ENCODE peak calls at places on chromosomes 6 and 20, in eight cellular contexts. B, F, T, O, W, I, G and P are unnamed samples. For H3K4me1, the result is how much of the 10 kb centered on the place peaks cover.

GRCh38 chr6:128370072-128370471 is 150.3 kb downstream of the PTPRK start:
- DNase-seq in F (peak), O (no peak), B (no peak), I (no peak), W (no peak), G (peak), T (peak), P (no peak)

GRCh38 chr20:478949-479429 is 16.7 kb upstream of the TBC1D20 start:
- DNase-seq in W (no peak), O (peak), G (peak), F (peak), T (peak), I (peak), B (peak), P (no peak)

GRCh38 chr20:58092353-58092752 is 136.1 kb downstream of the ANKRD60 start:
- DNase-seq in G (no peak), O (no peak), B (no peak), I (no peak), F (no peak), T (no peak), W (no peak), P (no peak)

GRCh38 chr6:26576929-26577719 is 19.6 kb upstream of the ABT1 start:
- DNase-seq in B (peak), F (peak), I (peak), T (peak), G (no peak), W (no peak), O (no peak), P (peak)

GRCh38 chr6:13113956-13114593 is 214.3 kb downstream of the TBC1D7 start:
- DNase-seq in F (no peak), G (no peak), T (no peak), B (no peak), W (no peak), I (no peak), O (no peak), P (peak)

GRCh38 chr6:93496548-93496947 is 77.2 kb upstream of the EPHA7 start:
- DNase-seq in F (no peak), I (no peak), W (no peak), T (no peak), G (no peak), O (no peak), B (no peak), P (no peak)

GRCh38 chr20:43914697-43915208 is at the start of gene TOX2:
- DNase-seq in B (peak), W (no peak), I (peak), T (no peak), F (peak), O (no peak), G (peak), P (no peak)

GRCh38 chr20:6654490-6655247 is 112.8 kb upstream of the BMP2 start:
- DNase-seq in G (no peak), T (no peak), W (no peak), B (no peak), I (no peak), F (peak), O (no peak), P (no peak)

GRCh38 chr6:29965873-29966601 is 23.7 kb downstream of the HLA-A start:
- DNase-seq in O (peak), I (peak), G (peak), F (peak), W (peak), T (peak), B (peak), P (peak)

GRCh38 chr6:149965191-149966020 is 1.7 kb downstream of the ULBP1 start:
- DNase-seq in G (no peak), W (no peak), B (peak), O (peak), I (peak), F (no peak), T (no peak), P (no peak)

GRCh38 chr6:14180609-14181008 is 63.0 kb downstream of the CD83 start:
- DNase-seq in F (no peak), W (no peak), T (no peak), B (no peak), G (no peak), O (no peak), I (no peak), P (no peak)

GRCh38 chr20:61680096-61680495 is 385.6 kb downstream of the TAF4 start:
- DNase-seq in I (no peak), F (no peak), W (no peak), O (no peak), T (no peak), G (no peak), B (no peak), P (no peak)

GRCh38 chr20:61682998-61683681 is 382.5 kb downstream of the TAF4 start:
- DNase-seq in W (no peak), F (peak), T (peak), I (no peak), B (no peak), O (no peak), G (no peak), P (no peak)

GRCh38 chr20:61684136-61684535 is 381.5 kb downstream of the TAF4 start:
- DNase-seq in O (no peak), T (no peak), B (no peak), G (no peak), F (no peak), W (no peak), I (no peak), P (no peak)

GRCh38 chr20:61683721-61684120 is 382.0 kb downstream of the TAF4 start:
- DNase-seq in F (no peak), I (no peak), W (no peak), B (no peak), G (no peak), O (no peak), T (no peak), P (no peak)

GRCh38 chr20:61682114-61682997 is 383.3 kb downstream of the TAF4 start:
- DNase-seq in O (no peak), F (no peak), W (no peak), I (no peak), B (no peak), G (no peak), T (no peak), P (no peak)
- H3K4me3 ChIP-seq in O (no peak), F (no peak), W (no peak), I (no peak), B (no peak), G (no peak), T (no peak), P (no peak)

DNA sequence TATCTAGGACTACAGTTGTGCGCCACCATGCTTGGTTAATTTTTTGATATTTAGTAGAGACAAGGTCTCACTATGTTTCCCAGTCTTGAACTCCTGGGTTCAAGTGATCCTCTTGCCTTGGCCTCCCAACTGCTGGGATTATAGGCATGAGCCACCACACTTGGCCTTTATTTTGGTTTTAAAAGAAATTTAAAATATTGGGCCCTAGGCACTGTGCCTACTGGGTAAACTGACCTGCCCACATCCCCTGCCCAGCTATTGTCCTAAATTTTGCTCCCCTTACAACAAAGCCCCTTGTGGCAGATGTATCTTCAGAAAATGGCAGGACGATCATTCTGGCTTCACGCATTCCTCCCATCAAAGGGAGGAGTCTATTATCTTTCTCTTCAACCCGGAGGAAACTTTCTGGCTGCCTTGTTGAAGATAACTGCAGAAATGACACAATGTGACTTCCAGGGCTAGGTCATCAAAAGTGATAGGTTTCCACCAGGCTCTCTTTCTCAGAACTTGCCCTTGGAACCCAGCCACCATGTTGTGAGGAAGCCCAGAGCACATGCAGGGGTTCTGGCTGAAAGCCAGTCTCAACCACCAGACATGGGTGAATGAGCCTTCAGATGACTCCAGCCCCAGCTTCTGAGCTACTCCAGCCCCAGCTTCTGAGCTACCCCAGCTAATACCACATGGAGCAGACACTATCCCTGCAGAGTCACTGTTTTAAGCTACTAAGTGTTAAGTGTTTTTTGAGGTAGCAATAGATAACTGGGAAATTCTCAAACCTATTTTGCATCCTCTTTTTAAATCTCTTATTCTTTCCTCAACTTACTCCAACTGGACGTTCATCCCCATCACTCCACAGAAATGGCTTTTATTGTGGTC is 4.6 kb upstream of the GUCA1B start:
- DNase-seq in O (no peak), G (no peak), B (no peak), W (no peak), T (peak), I (no peak), F (peak), P (peak)
- H3K27ac ChIP-seq in O (no peak), G (peak), B (no peak), W (no peak), T (peak), I (no peak), F (peak), P (no peak)

DNA sequence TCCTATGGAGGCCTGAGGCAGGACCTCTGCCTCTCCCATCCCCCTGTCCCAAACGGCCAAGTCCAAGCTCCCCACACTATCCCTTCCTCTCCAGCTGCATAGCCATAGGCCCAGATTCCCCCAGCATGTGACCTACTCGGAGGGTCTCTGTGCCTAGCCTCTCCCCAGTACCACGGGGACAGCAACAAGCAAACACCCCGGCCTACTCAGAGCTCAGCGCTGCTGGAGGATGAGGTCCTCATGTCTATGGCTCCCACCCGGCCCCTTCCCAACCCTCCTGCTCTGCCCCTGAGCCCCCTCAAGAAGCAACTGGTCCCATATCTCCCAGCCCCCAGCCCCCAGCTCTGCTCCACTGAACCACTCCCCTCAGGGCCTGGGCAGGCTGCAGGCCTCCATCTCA is 24.2 kb downstream of the RNASET2 start:
- DNase-seq in W (no peak), F (no peak), I (no peak), O (no peak), G (no peak), B (no peak), T (no peak), P (no peak)
- H3K4me1 ChIP-seq in W (under half), F (under half), I (under half), O (under half), G (under half), B (under half), T (under half), P (under half)

GRCh38 chr6:5302995-5303622 is 41.8 kb downstream of the FARS2 start:
- DNase-seq in I (peak), O (peak), G (peak), F (peak), B (peak), T (peak), W (no peak), P (peak)
- H3K4me3 ChIP-seq in I (peak), O (no peak), G (no peak), F (no peak), B (no peak), T (no peak), W (no peak), P (no peak)

GRCh38 chr20:17845701-17846475 is 122.7 kb downstream of the SNX5 start:
- DNase-seq in W (no peak), O (no peak), G (no peak), B (peak), F (peak), I (no peak), T (peak), P (no peak)

GRCh38 chr20:17849111-17849900 is 119.3 kb downstream of the SNX5 start:
- DNase-seq in T (no peak), W (no peak), B (no peak), F (no peak), O (no peak), G (no peak), I (no peak), P (no peak)

GRCh38 chr20:17848649-17849048 is 119.9 kb downstream of the SNX5 start:
- DNase-seq in I (no peak), G (no peak), T (no peak), W (no peak), O (peak), B (no peak), F (no peak), P (no peak)

GRCh38 chr20:17849901-17850673 is 118.5 kb downstream of the SNX5 start:
- DNase-seq in T (peak), F (peak), W (peak), I (no peak), O (no peak), B (no peak), G (peak), P (peak)

DNA sequence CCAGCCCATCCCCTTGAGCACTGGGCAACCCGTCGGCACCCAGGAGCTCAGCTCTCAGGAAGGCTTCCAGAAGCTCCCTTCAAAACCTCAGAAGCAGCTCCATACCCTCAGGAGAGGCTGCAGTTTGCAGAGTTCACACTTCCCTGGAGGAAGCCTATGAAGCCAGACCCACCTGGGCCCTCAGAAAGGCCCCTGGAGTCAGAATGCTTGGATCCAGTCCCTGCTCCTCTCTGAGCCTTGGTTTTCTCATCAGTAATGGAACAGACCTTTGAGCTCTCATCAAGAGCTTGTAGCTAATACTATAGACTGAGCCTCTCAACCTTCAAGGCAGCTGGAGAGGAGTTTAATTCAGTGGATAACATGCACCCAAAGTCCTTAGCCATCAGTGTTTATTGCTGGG is 120.3 kb downstream of the SNX5 start:
- DNase-seq in G (no peak), I (no peak), O (peak), W (no peak), T (no peak), F (no peak), B (no peak), P (no peak)
- H3K27ac ChIP-seq in G (no peak), I (no peak), O (peak), W (no peak), T (no peak), F (no peak), B (no peak), P (no peak)

GRCh38 chr6:35967059-35967769 is 46.3 kb upstream of the SRPK1 start:
- DNase-seq in B (no peak), I (no peak), T (no peak), W (no peak), O (no peak), F (no peak), G (no peak), P (no peak)

GRCh38 chr6:35973670-35974222 is 50.7 kb downstream of the SLC26A8 start:
- DNase-seq in G (no peak), B (no peak), T (no peak), I (no peak), O (no peak), W (no peak), F (no peak), P (no peak)

GRCh38 chr6:35972471-35972985 is 51.6 kb upstream of the SRPK1 start:
- DNase-seq in F (no peak), O (no peak), G (no peak), W (no peak), B (no peak), I (no peak), T (no peak), P (no peak)

GRCh38 chr6:35969676-35970075 is 48.8 kb upstream of the SRPK1 start:
- DNase-seq in W (no peak), G (no peak), F (peak), B (no peak), T (peak), I (no peak), O (no peak), P (no peak)

DNA sequence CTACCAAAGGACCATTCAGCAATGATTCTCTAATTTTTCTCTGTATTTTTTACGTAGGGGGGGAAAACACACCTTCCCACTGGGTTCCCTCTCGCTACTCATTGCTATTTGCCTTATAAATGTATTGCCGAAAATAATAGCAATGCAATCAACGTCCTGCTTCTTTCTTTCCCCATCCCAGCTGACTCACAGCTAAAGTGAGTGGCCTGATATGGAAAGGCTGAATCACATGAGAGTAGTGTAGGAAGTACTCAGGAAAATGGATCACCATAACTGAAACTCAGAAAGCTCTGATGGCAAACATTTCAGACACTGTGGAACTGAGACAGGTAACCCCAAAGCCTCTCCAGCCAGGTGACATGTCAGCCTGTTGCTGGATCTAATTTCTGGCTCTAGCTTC is 49.3 kb upstream of the SRPK1 start:
- DNase-seq in O (no peak), G (no peak), W (no peak), T (peak), I (no peak), F (peak), B (no peak), P (no peak)
- H3K4me1 ChIP-seq in O (under half), G (under half), W (under half), T (under half), I (under half), F (under half), B (under half), P (under half)

GRCh38 chr20:15802020-15802419 is 771.2 kb downstream of the KIF16B start:
- DNase-seq in W (no peak), B (no peak), I (no peak), O (no peak), T (no peak), G (no peak), F (no peak), P (no peak)

GRCh38 chr20:15799871-15800270 is 773.4 kb downstream of the KIF16B start:
- DNase-seq in F (peak), G (no peak), W (no peak), I (no peak), T (peak), O (no peak), B (no peak), P (no peak)
- H3K4me3 ChIP-seq in F (no peak), G (no peak), W (no peak), I (no peak), T (no peak), O (no peak), B (no peak), P (no peak)

DNA sequence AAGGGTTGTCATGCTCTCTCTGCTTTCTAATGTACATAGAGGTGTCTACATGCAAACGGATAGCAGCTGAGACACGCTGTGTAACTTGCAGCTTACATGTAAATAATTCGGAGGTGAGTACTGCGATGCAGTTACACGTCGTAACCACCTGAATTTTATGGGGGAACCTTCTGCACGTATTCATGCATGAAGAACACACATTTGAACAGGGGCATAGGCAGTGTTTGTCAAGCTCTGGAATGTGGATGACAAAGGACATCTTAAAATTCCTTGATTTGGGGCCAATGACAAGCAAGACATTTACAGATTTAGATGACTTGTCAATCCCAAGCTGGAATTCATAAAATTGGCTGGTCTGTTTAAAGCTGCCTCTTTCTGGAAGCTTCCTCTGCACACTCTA is 149.4 kb upstream of the AGPAT4 start:
- DNase-seq in O (no peak), I (no peak), B (no peak), W (no peak), G (no peak), T (no peak), F (no peak), P (no peak)
- H3K27ac ChIP-seq in O (no peak), I (no peak), B (no peak), W (no peak), G (no peak), T (no peak), F (no peak), P (no peak)

GRCh38 chr6:10416516-10416862 is 1.6 kb upstream of the TFAP2A start:
- DNase-seq in O (no peak), G (no peak), B (no peak), I (no peak), W (no peak), F (no peak), T (no peak), P (no peak)

GRCh38 chr6:10418361-10418861 is 3.5 kb upstream of the TFAP2A start:
- DNase-seq in T (no peak), G (no peak), W (no peak), I (no peak), F (no peak), O (no peak), B (no peak), P (no peak)

GRCh38 chr6:10416863-10417641 is 2.2 kb upstream of the TFAP2A start:
- DNase-seq in O (no peak), T (no peak), I (no peak), G (no peak), F (no peak), B (no peak), W (no peak), P (no peak)

GRCh38 chr6:10418862-10419748 is 4.2 kb upstream of the TFAP2A start:
- DNase-seq in G (no peak), O (no peak), W (no peak), T (peak), I (no peak), F (no peak), B (no peak), P (no peak)

DNA sequence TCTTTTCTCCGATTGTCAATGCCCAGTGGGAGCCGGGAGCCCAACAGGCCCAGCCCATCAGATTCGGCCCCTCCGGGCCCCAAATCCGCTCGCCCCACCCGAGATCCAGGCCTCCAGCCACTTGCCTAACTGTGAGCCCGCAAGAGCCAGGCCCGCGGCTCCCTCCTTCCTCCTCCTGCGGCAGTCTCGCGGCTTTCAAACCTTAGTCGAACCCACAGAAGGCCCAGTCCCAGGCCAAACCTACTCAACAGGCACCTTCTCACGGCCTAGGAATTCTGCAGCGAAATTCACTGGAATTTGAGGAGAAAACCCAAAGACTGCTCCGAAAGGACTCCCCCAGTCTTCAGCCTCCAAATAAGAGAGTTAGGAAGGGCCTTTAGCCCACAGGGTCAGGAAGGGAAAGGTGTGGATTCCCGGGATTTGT is 2.8 kb upstream of the TFAP2A start:
- DNase-seq in T (no peak), W (no peak), B (no peak), F (no peak), O (no peak), I (no peak), G (no peak), P (no peak)
- H3K4me1 ChIP-seq in T (under half), W (under half), B (under half), F (under half), O (under half), I (under half), G (under half), P (under half)